ENCODE peak calls at places on chromosomes 2 and 18, in four cellular contexts. V is neuronal stem cell, B is IMR-90, R is mesendoderm. G is an unnamed sample.

GRCh38 chr2:10449838-10450691 is 1.9 kb upstream of the ODC1 start:
- DNase-seq in B (no peak), V (no peak), R (no peak), G (no peak)

GRCh38 chr18:50093366-50093765 is 101.6 kb downstream of the MYO5B start:
- DNase-seq in V (no peak), B (no peak), R (peak; percentile 40), G (no peak)

GRCh38 chr2:61288070-61288841 is 126.3 kb downstream of the C2orf74 start:
- DNase-seq in B (peak; percentile 31), V (no peak), R (peak; percentile 96), G (no peak)

GRCh38 chr18:31793531-31793930 is 32.9 kb upstream of the SLC25A52 start:
- DNase-seq in V (no peak), B (no peak), R (no peak), G (no peak)

GRCh38 chr2:184040230-184040629 is 558.1 kb upstream of the ZNF804A start:
- DNase-seq in R (no peak), B (no peak), V (no peak), G (no peak)

GRCh38 chr2:21423854-21424253 is 300.1 kb downstream of the TDRD15 start:
- DNase-seq in R (no peak), V (no peak), B (peak; percentile 49), G (no peak)

GRCh38 chr18:46042571-46043123 is 29.4 kb downstream of the PSTPIP2 start:
- DNase-seq in V (no peak), B (peak; percentile 52), R (peak; percentile 36), G (no peak)

GRCh38 chr2:74756356-74756890 is 77.5 kb upstream of the HK2 start:
- DNase-seq in V (no peak), R (no peak), B (peak; percentile 22), G (no peak)

DNA sequence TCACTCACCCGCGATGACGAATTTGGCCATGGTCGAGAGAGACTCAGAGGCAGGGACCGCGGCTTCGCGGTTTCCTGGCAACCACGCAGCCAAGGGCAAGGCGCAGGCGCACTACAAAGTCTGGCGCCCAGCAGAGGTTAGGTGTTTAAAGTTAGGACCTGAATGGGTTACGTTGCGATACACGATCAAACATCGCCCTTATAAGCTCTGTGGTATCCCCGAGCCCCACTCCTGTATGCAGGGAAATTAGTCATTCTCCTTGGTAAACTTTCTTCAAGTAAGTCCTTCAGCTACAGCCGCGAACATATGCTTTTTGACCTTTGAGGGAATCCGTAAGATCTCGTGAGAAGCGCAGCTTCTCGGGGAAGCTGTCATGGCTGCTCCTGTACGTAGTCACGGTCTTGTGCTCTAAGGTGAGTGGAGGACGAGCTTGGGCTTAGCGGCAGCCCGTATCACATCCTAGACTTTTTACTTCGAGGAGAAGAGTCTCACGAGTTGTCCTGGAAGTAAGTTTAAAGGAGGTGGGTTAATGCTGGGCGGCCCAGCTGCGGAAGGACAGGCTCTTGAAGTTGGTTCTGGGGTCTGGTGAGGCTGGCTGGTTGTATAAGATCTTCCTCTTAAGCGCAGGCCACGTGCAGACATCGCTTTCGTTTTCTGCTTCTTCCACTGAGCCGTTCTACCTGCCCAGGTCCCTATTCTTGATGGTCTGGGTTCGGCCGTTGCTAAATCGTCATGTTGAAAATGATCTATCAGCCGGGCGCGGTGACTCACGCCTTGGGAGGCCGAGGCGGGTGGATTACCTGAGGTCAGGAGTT is at the start of the genes FASTKD2 and MDH1B:
- DNase-seq in R (peak; percentile 98), B (peak; percentile 97), V (peak; percentile 88), G (peak; percentile 90)
- H4K8ac ChIP-seq in R (no peak within 1 kb of the TSS), B (peak within 1 kb of the TSS; percentile 97), V (no peak within 1 kb of the TSS), G (no peak within 1 kb of the TSS)

GRCh38 chr2:241764272-241765241 is 12.1 kb upstream of the GAL3ST2 start:
- DNase-seq in B (no peak), V (no peak), R (peak; percentile 42), G (peak; percentile 42)
- H4K8ac ChIP-seq in B (no peak overlapping the region), V (no peak overlapping the region), R (no peak overlapping the region), G (no peak overlapping the region)

DNA sequence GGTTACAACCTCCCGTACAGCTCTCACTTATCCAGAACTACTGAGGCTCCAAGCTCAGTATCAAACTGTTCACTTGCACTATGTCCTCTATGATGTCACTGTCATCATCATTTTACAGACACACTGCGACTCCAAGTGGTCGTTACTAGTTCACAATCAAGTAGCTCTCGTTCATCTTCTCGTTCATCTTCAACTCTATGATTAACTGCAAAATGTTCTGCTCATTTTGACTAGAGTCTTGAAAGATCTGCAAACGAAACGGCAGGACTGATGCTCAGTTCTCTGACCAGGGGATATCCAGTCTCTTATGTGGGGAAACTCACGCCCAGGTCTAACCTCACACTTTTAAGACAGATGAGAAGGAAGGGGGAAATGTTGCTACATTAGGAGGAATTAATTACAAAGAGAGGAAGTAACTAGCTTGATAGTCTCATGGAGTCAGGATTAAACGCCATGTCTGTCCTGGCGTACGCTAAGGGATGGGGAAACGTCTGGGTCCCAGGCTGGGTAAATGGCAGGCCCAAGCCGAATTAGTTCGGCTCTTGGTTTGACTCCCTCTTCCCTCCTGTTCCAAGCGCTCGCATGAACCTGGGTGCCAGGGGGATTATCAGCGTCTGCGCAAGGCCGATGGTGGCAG is 794 bp upstream of the CHCHD5 start:
- DNase-seq in B (no peak), V (no peak), R (no peak), G (no peak)
- H4K8ac ChIP-seq in B (peak overlapping the region; percentile 100), V (no peak overlapping the region), R (no peak overlapping the region), G (no peak overlapping the region)

GRCh38 chr2:201785135-201785534 is 4.4 kb upstream of the ALS2 start:
- DNase-seq in V (no peak), R (no peak), B (no peak), G (no peak)
- H4K8ac ChIP-seq in V (no peak overlapping the region), R (no peak overlapping the region), B (no peak overlapping the region), G (no peak overlapping the region)

DNA sequence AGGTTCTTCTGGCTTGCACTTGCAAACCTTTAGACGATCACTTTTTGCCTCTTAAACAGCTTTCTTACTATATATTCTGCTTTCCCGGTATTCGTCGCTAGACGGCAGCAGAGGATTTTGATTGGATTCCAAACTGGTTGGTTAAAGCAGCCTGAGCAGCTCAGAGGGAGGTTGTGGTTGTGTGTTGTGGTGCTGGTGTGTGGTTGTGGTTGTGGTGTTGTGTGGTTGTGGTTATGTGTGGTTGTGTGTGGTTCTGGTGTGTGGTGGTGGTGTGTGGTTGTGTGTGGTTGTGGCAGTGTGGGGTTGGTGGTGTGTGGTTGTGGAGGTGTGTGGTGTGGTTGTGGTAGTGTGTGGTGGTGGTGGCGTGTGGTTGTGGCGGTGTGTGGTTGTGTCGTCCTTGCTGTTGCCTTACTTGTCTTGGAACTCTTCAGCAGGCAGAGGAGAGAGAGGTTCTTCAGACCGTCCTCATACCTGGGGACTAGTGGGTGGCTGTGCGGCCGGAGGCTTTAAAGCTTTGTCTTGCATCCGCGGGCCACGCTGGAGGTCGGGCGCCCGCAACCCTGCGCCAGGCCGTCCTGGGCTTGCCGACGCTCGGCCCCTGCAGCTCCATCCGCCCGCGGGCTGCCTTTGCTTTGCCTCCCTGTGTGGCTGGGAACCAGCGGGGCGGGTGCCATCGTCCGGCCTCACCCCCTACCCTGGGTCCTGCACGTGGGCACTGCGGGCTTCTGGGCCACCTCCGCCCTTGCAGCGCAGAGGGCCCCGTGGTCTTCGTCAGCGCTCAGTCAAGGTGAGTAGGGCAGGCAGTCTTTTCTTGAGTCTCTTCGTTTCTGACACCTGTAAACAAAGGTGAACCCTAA is 190.8 kb downstream of the ARHGAP28 start:
- DNase-seq in V (peak; percentile 58), B (peak; percentile 68), R (peak; percentile 93), G (peak; percentile 80)
- H4K8ac ChIP-seq in V (no peak overlapping the region), B (no peak overlapping the region), R (no peak overlapping the region), G (peak overlapping the region; percentile 15)

DNA sequence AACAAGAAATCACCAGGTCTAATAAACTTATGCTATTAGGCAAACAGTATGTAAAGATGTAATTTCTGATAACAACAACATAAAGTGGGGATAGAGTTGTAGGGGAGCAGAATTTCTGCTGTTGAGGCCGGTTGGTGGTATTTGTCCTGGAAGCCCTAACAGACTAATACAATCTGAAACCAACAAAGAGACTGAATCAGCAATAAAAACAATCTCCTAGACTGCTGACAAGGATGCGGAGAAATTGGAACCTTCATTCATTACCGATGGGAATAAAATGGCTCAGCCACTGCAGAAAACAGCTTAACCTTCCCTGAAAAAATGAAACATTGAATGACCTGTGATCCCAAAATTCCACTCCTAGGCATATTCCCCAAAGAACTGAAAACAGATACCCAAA is 88.7 kb downstream of the GYPC start:
- DNase-seq in R (no peak), B (no peak), V (no peak), G (no peak)
- H4K8ac ChIP-seq in R (no peak overlapping the region), B (no peak overlapping the region), V (no peak overlapping the region), G (no peak overlapping the region)

GRCh38 chr2:172009823-172010222 is 10.1 kb downstream of the METAP1D start:
- DNase-seq in V (no peak), B (no peak), R (no peak), G (no peak)

GRCh38 chr2:172012688-172013358 is 13.1 kb downstream of the METAP1D start:
- DNase-seq in V (no peak), B (no peak), R (no peak), G (peak; percentile 36)

GRCh38 chr2:172007372-172007771 is 7.6 kb downstream of the METAP1D start:
- DNase-seq in V (no peak), B (no peak), R (no peak), G (no peak)

GRCh38 chr2:172011814-172012580 is 12.2 kb downstream of the METAP1D start:
- DNase-seq in R (no peak), B (no peak), V (no peak), G (no peak)
- H4K8ac ChIP-seq in R (no peak overlapping the region), B (no peak overlapping the region), V (no peak overlapping the region), G (no peak overlapping the region)

GRCh38 chr2:239820836-239821693 is 204.1 kb downstream of the NDUFA10 start:
- DNase-seq in B (no peak), R (no peak), V (no peak), G (peak; percentile 27)

GRCh38 chr2:239818531-239819011 is 206.6 kb downstream of the NDUFA10 start:
- DNase-seq in R (no peak), V (no peak), B (no peak), G (peak; percentile 17)

GRCh38 chr2:239818086-239818485 is 207.1 kb downstream of the NDUFA10 start:
- DNase-seq in V (no peak), R (no peak), B (no peak), G (peak; percentile 9)

GRCh38 chr2:239819974-239820555 is 205.1 kb downstream of the NDUFA10 start:
- DNase-seq in V (no peak), B (no peak), R (no peak), G (peak; percentile 17)

DNA sequence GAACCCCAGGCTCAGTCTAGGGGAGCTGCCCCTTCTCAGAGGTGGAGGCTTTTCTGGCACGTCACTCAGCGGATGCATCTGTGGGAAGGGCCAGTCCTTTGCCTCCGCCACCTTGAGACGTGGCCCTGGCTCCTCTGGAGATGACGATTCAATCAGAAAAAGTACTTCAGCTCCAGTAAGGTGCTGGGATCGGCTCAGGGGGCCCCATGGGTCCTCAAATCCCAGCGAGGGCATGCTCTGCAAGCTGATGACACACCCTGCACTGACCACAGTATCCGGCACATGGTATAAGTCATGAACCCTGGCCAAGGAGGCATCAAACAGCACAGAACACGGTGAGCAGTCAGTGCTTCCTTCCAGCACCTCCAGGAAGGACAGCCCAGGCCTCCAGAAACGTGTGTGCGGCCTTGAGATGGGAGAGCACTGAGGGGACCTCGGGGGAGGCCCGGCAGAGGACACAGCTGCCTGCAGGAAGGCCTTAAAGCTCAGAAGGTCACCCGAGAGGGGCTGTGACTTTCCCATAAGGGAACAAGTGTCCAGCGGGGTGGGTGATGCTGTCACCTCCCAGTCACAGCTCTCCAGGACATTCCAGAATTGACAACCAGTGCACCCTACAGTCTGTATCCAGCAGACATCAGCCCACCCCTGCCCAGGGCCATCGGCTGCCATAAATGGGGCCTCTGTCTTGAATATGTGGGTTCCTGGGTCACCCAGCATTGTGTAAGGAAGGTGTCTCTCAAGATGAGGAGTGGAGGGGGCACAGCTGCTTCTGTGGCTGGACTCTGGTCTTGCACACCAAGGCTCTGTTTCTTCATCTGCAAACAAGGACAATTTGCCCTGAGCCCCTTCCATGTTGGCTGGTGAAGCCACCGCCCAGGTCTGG is 205.8 kb downstream of the NDUFA10 start:
- DNase-seq in V (no peak), B (no peak), R (no peak), G (peak; percentile 20)
- H4K8ac ChIP-seq in V (no peak overlapping the region), B (no peak overlapping the region), R (no peak overlapping the region), G (no peak overlapping the region)

G was measured in H9.